ENCODE peak calls at places on chromosomes 6 and 20, in seven cellular contexts. G is hepatocyte, C is GM23248, H is PC-3, X is SK-N-SH, A is HCT116, N is neural progenitor cell. E is an unnamed sample.

GRCh38 chr20:24972341-24972740 is 20.2 kb downstream of the APMAP start:
- DNase-seq in G (no peak), C (no peak), H (no peak), X (no peak), A (no peak), N (no peak), E (no peak)

GRCh38 chr6:43368517-43369160 is 808 bp downstream of the ZNF318 start:
- DNase-seq in G (peak), C (peak), H (peak), X (peak), A (no peak), N (peak), E (peak)

GRCh38 chr6:24802271-24803059 is 3.7 kb upstream of the ARMH2 start:
- DNase-seq in G (no peak), C (peak), H (peak), X (no peak), A (no peak), N (no peak), E (no peak)

GRCh38 chr6:117986401-117986800 is 79.3 kb downstream of the SLC35F1 start:
- DNase-seq in G (no peak), C (no peak), H (no peak), X (no peak), A (no peak), N (no peak), E (no peak)

GRCh38 chr6:170112583-170112860 is 178.4 kb downstream of the DLL1 start:
- DNase-seq in G (no peak), C (no peak), H (no peak), X (peak), A (no peak), N (no peak), E (no peak)

GRCh38 chr6:133977983-133978895 is 25.2 kb downstream of the TBPL1 start:
- DNase-seq in G (peak), C (peak), H (peak), X (peak), A (no peak), N (no peak), E (no peak)

GRCh38 chr6:149166324-149166723 is 151.2 kb upstream of the TAB2 start:
- DNase-seq in G (no peak), C (no peak), H (peak), X (peak), A (no peak), N (peak), E (no peak)

GRCh38 chr20:37414636-37415035 is 68.7 kb downstream of the SRC start:
- DNase-seq in G (no peak), C (no peak), H (no peak), X (no peak), A (no peak), N (no peak), E (no peak)

GRCh38 chr6:99296261-99296660 is 53.2 kb downstream of the FAXC start:
- DNase-seq in G (no peak), C (no peak), H (no peak), X (no peak), A (no peak), N (no peak), E (no peak)

GRCh38 chr6:32952817-32953739 is at the start of gene HLA-DMA:
- DNase-seq in G (peak), C (peak), H (peak), X (peak), A (peak), N (peak), E (peak)

GRCh38 chr20:35603695-35604443 is 11.8 kb upstream of the SPAG4 start:
- DNase-seq in G (no peak), C (peak), H (no peak), X (no peak), A (no peak), N (no peak), E (no peak)

GRCh38 chr6:79697430-79697829 is 66.3 kb downstream of the SH3BGRL2 start:
- DNase-seq in G (no peak), C (no peak), H (no peak), X (no peak), A (no peak), N (no peak), E (no peak)

GRCh38 chr6:30793521-30794194 is 49.3 kb upstream of the IER3 start:
- DNase-seq in G (no peak), C (peak), H (peak), X (no peak), A (no peak), N (no peak), E (no peak)

GRCh38 chr20:9015984-9016324 is 52.9 kb upstream of the PLCB4 start:
- DNase-seq in G (no peak), C (peak), H (peak), X (no peak), A (no peak), N (peak), E (peak)

GRCh38 chr6:134002821-134003220 is 49.6 kb downstream of the SLC2A12 start:
- DNase-seq in G (no peak), C (no peak), H (no peak), X (no peak), A (no peak), N (no peak), E (no peak)

GRCh38 chr6:75128881-75129570 is 76.8 kb downstream of the COL12A1 start:
- DNase-seq in G (no peak), C (peak), H (no peak), X (no peak), A (no peak), N (no peak), E (no peak)

GRCh38 chr6:115838763-115839401 is 221.8 kb downstream of the FRK start:
- DNase-seq in G (peak), C (peak), H (peak), X (peak), A (peak), N (peak), E (peak)

GRCh38 chr6:19838442-19839236 is 1.5 kb downstream of the ID4 start:
- DNase-seq in G (peak), C (peak), H (peak), X (peak), A (peak), N (peak), E (peak)

GRCh38 chr20:3621111-3621510 is 42.1 kb downstream of the GFRA4 start:
- DNase-seq in G (no peak), C (no peak), H (no peak), X (no peak), A (no peak), N (peak), E (peak)

GRCh38 chr6:158476389-158476788 is 83.5 kb upstream of the TMEM181 start:
- DNase-seq in G (no peak), C (no peak), H (no peak), X (no peak), A (no peak), N (no peak), E (no peak)

GRCh38 chr6:136604328-136604825 is 54.2 kb upstream of the MAP7 start:
- DNase-seq in G (no peak), C (no peak), H (no peak), X (no peak), A (no peak), N (no peak), E (no peak)

GRCh38 chr6:72182337-72183246 is 296.2 kb downstream of the RIMS1 start:
- DNase-seq in G (peak), C (peak), H (peak), X (peak), A (no peak), N (peak), E (peak)

GRCh38 chr6:16276991-16277981 is 38.9 kb downstream of the GMPR start:
- DNase-seq in G (peak), C (peak), H (peak), X (peak), A (peak), N (peak), E (peak)

DNA sequence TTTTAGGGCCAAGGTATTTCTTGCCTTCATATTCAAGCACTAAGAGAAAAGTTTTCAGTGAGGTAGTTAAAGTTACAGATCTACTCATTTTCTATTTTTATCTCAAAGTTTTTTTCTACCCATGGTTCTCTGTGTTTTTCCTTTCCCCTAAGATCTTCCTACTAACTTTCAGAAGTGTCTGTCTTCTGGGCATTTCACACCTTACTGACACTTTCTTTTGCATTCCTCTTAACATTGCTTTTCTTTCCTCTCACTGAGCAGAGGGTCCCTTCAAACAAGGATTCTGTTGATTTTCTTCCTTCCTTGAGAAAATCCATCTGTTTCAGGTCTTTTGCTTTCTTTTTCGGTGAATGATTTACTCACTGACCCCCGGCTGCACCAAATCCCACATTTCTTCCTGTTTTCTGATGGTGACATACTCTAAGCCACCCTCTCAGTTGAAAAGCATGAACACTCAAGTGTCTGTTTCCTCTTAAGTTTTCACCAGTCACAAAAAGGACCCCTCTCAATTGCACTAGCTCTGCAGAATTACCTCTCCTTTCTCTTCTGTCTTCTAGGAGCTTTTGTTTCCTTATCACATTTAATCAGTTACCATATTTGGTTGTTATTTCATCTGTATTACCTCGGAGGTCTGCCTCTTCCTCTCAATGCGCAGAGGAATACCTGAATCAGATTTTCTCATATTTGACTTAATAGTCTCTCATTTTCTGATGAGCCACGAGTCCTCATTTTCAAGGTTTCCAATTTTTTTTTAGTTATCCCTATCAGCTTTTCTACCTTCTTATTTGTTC is 73.5 kb upstream of the RNF217 start:
- DNase-seq in G (no peak), C (no peak), H (no peak), X (no peak), A (no peak), N (no peak), E (no peak)
- TF ChIP-seq EZH2phosphoT487 in G (no peak), C (no peak), H (no peak), X (no peak), A (no peak), N (no peak), E (no peak)

GRCh38 chr6:129597023-129597713 is 112.8 kb downstream of the ARHGAP18 start:
- DNase-seq in G (no peak), C (no peak), H (no peak), X (no peak), A (no peak), N (no peak), E (no peak)

GRCh38 chr6:129593233-129593564 is 116.8 kb downstream of the ARHGAP18 start:
- DNase-seq in G (no peak), C (peak), H (peak), X (no peak), A (no peak), N (no peak), E (no peak)

GRCh38 chr6:129598244-129599187 is 111.5 kb downstream of the ARHGAP18 start:
- DNase-seq in G (peak), C (peak), H (peak), X (peak), A (peak), N (peak), E (peak)

GRCh38 chr6:129590408-129591022 is 119.5 kb downstream of the ARHGAP18 start:
- DNase-seq in G (no peak), C (peak), H (peak), X (no peak), A (no peak), N (no peak), E (no peak)

DNA sequence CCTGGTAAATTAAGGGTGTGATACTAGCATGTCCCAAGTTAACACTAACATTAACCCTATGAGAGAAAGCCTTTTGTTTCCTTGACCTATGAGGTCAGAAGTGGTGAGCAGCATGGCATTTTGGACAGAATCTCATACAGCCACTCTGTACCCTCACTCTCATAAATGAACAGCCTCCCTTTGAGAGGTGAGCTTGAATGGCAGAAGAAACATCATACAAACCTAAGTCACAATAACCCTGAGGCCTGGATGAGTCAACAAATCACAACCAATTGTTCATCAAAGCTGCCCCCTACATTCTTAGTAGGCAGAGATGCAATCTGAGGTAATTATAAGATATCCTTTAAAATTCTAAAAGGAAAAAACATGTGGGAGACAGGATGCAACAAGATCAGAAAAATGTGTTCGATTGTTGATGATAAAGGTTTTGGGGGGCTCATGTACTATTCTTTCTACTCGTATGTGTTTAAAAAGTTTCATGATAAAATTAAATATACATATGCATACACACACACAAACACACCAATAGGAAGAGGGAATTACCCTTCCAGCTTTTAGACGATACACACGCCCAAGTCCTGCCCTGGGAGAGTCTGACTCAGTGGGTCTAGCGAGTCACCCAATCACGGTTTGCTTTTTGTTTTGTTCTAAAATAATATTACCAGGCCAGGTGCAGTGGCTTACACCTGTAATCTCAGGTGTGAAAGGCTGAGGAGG is 117.3 kb downstream of the ARHGAP18 start:
- DNase-seq in G (no peak), C (peak), H (peak), X (no peak), A (no peak), N (no peak), E (no peak)
- TF ChIP-seq EZH2phosphoT487 in G (no peak), C (no peak), H (no peak), X (no peak), A (no peak), N (no peak), E (no peak)

DNA sequence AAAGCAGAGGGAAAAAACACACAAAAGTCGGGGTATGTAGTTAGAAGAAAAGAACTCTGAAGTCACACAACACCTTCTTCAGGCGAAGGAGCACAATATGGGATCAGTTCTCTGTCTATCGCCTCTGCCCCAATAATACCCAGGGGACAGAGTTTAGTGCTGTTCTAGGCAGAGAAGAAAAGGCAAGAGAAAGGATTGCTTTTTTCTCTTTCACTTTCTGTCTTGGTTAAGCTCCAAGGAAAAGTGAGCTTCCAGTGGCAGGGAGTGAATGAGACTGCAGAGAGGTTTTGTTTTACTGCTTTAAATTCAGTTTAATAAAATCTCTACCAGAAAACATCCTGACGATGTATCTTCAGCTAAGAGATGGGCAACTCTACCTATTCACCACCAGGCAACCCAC is 86.6 kb upstream of the STXBP5 start:
- DNase-seq in G (no peak), C (peak), H (no peak), X (no peak), A (no peak), N (peak), E (no peak)
- TF ChIP-seq EZH2phosphoT487 in G (no peak), C (no peak), H (no peak), X (no peak), A (no peak), N (no peak), E (no peak)

GRCh38 chr6:155224031-155224451 is 39.8 kb upstream of the CLDN20 start:
- DNase-seq in G (peak), C (peak), H (peak), X (no peak), A (peak), N (no peak), E (no peak)
- TF ChIP-seq EZH2phosphoT487 in G (no peak), C (no peak), H (no peak), X (no peak), A (no peak), N (no peak), E (no peak)